ENCODE peak calls at places on chromosomes 4 and X, in seven cellular contexts. V is A172; N is aorta; B is HEK293T; Q is ureter; Y is transverse colon; M is stimulated activated CD8-positive, alpha-beta memory T cell treated with anti-CD3 and anti-CD28 coated beads, Interleukin-2, amount 100 ng/mL, for 48 hours. T is an unnamed sample.

GRCh38 chrX:52585892-52586291 is 68.8 kb downstream of the SSX7 start:
- DNase-seq in N (no peak), M (no peak), Q (no peak), V (no peak), Y (no peak), B (no peak), T (no peak)

GRCh38 chr4:140326395-140326993 is 47.0 kb upstream of the SCOC start:
- DNase-seq in M (no peak), V (peak), B (peak), N (no peak), Y (peak), Q (no peak), T (no peak)

GRCh38 chr4:136329042-136329662 is 1203.1 kb downstream of the PCDH18 start:
- DNase-seq in V (no peak), B (no peak), Y (no peak), Q (no peak), M (no peak), N (no peak), T (no peak)

GRCh38 chrX:120290107-120290506 is 21.2 kb downstream of the TMEM255A start:
- DNase-seq in M (no peak), Q (no peak), V (no peak), B (no peak), N (no peak), Y (no peak), T (no peak)

GRCh38 chr4:81743731-81744465 is 272.2 kb upstream of the RASGEF1B start:
- DNase-seq in M (no peak), Q (no peak), B (no peak), N (no peak), Y (no peak), V (no peak), T (no peak)

GRCh38 chrX:51435101-51435500 is 61.3 kb downstream of the NUDT11 start:
- DNase-seq in V (no peak), M (no peak), Q (no peak), N (no peak), Y (no peak), B (no peak), T (no peak)

GRCh38 chr4:100100985-100101384 is 89.3 kb downstream of the DDIT4L start:
- DNase-seq in N (no peak), M (no peak), Q (no peak), B (no peak), V (no peak), Y (no peak), T (no peak)

GRCh38 chrX:119516157-119516702 is 48.0 kb downstream of the SLC25A5 start:
- DNase-seq in N (no peak), Q (no peak), Y (peak), B (peak), V (peak), M (no peak), T (no peak)

GRCh38 chrX:148499638-148500427 is 584 bp upstream of the AFF2 start:
- DNase-seq in V (no peak), M (no peak), B (no peak), Q (no peak), N (peak), Y (no peak), T (no peak)

GRCh38 chr4:121535351-121535750 is 154.5 kb upstream of the QRFPR start:
- DNase-seq in V (no peak), N (no peak), B (no peak), Q (no peak), M (no peak), Y (no peak), T (no peak)

T was measured in psoas muscle.